ENCODE peak calls at places on chromosome 10, in eight cellular contexts. Y is CD8-positive, alpha-beta T cell; D is ovary; S is OCI-LY7; I is body of pancreas; B is bronchial epithelial cell; X is tibial artery; Q is GM20000. M is an unnamed sample.

GRCh38 chr10:80154978-80155695 is 22.6 kb downstream of the PLAC9 start:
- DNase-seq in Y (no peak), D (no peak), S (no peak), I (no peak), B (peak), X (no peak), Q (no peak), M (no peak)

GRCh38 chr10:49265885-49266284 is 33.1 kb upstream of the C10orf71 start:
- DNase-seq in Y (no peak), D (no peak), S (no peak), I (no peak), B (no peak), X (no peak), Q (no peak), M (no peak)

GRCh38 chr10:14327535-14327934 is 3.2 kb downstream of the FRMD4A start:
- DNase-seq in Y (no peak), D (no peak), S (no peak), I (no peak), B (no peak), X (no peak), Q (no peak), M (no peak)

GRCh38 chr10:89309646-89310045 is 7.8 kb downstream of the IFIT2 start:
- DNase-seq in Y (no peak), D (no peak), S (no peak), I (no peak), B (no peak), X (no peak), Q (no peak), M (no peak)

GRCh38 chr10:24814568-24815313 is 91.1 kb upstream of the ARHGAP21 start:
- DNase-seq in Y (no peak), D (no peak), S (no peak), I (no peak), B (peak), X (no peak), Q (no peak), M (no peak)

GRCh38 chr10:124626759-124627380 is 117.3 kb downstream of the FAM53B start:
- DNase-seq in Y (no peak), D (no peak), S (no peak), I (no peak), B (peak), X (no peak), Q (no peak), M (no peak)

GRCh38 chr10:92760609-92761008 is 70.9 kb downstream of the HHEX start:
- DNase-seq in Y (no peak), D (no peak), S (peak), I (no peak), B (peak), X (no peak), Q (no peak), M (no peak)

GRCh38 chr10:131032329-131033165 is 279.0 kb downstream of the TCERG1L start:
- DNase-seq in Y (no peak), D (no peak), S (no peak), I (no peak), B (no peak), X (peak), Q (no peak), M (no peak)

GRCh38 chr10:114754445-114755320 is 66.9 kb upstream of the FHIP2A start:
- DNase-seq in Y (no peak), D (no peak), S (no peak), I (no peak), B (peak), X (no peak), Q (no peak), M (no peak)

GRCh38 chr10:24228642-24229041 is 19.7 kb downstream of the KIAA1217 start:
- DNase-seq in Y (no peak), D (no peak), S (no peak), I (no peak), B (no peak), X (no peak), Q (no peak), M (no peak)

DNA sequence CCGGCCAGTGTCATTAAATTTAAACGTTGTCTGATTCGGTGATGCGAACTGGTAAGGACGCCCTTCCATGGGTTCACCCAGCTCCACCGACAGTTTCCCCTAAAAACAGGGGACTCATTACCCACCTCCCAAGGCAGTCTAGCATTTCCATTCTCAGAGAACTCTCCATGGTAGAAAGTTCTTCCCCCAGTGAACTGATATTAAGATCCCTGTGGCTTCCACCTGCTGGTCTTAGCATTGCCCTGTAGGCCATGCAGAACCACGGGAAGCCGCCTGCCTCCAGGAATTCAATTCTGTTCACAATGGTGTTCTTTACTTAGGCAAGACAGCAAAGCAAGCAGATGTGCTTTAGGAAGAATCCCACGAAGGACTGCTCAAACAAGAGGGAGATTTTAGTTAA is 128.9 kb upstream of the NANOS1 start:
- DNase-seq in Y (no peak), D (no peak), S (no peak), I (no peak), B (no peak), X (no peak), Q (no peak), M (no peak)
- TF ChIP-seq CTCF in Y (no peak), D (no peak), S (no peak), I (no peak), B (no peak), X (no peak), Q (no peak), M (no peak)

GRCh38 chr10:67327626-67328535 is 368.1 kb downstream of the CTNNA3 start:
- DNase-seq in Y (no peak), D (no peak), S (no peak), I (no peak), B (no peak), X (no peak), Q (no peak), M (no peak)
- TF ChIP-seq CTCF in Y (no peak), D (no peak), S (no peak), I (no peak), B (no peak), X (no peak), Q (no peak), M (no peak)

GRCh38 chr10:88108115-88108610 is 244.7 kb downstream of the PTEN start:
- DNase-seq in Y (no peak), D (no peak), S (peak), I (no peak), B (no peak), X (no peak), Q (no peak), M (no peak)
- TF ChIP-seq CTCF in Y (no peak), D (no peak), S (peak), I (no peak), B (peak), X (no peak), Q (peak), M (no peak)

DNA sequence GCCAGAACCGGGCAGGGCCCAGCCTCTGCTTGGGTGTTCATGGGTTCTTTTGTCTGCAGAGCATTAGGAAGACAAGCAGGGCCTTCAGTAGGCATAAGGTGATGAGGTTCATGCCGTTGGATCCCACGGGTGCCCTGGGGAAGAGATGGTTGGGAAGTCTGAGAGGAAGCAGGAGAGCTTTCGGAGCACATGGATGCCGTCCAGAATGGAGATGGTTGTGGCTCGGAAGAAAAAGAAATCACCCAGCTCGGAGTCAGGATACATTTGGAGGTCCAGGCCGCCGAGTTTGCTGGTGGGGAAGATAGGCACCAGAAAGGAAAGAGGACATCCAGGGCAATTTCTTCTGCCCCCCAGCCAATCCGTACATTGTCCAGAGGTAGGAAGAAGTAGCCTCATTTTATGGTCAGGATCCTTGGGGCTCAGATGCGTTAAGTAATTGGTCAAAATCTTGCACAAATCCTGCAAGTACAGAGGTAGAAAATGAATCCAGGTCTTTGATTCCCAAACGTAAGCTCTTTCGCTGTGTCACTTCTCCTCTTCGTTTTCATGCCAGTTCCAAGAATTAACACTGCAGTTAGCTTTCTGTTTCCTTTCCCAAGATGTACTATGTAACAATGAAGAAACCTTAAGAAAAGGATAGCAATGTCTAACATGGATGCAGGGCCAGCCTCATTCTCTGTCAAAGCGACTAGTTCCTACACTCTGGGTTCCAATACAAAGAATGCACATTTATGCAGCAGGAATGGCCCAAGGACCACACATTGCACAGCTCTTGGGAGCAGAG is 147.8 kb upstream of the KLF6 start:
- DNase-seq in Y (no peak), D (no peak), S (no peak), I (no peak), B (no peak), X (no peak), Q (no peak), M (no peak)
- TF ChIP-seq CTCF in Y (no peak), D (no peak), S (no peak), I (no peak), B (no peak), X (no peak), Q (no peak), M (no peak)

GRCh38 chr10:34024708-34025425 is 690.4 kb upstream of the NRP1 start:
- DNase-seq in Y (no peak), D (no peak), S (no peak), I (peak), B (peak), X (no peak), Q (no peak), M (no peak)
- TF ChIP-seq CTCF in Y (no peak), D (no peak), S (no peak), I (no peak), B (no peak), X (no peak), Q (no peak), M (no peak)

DNA sequence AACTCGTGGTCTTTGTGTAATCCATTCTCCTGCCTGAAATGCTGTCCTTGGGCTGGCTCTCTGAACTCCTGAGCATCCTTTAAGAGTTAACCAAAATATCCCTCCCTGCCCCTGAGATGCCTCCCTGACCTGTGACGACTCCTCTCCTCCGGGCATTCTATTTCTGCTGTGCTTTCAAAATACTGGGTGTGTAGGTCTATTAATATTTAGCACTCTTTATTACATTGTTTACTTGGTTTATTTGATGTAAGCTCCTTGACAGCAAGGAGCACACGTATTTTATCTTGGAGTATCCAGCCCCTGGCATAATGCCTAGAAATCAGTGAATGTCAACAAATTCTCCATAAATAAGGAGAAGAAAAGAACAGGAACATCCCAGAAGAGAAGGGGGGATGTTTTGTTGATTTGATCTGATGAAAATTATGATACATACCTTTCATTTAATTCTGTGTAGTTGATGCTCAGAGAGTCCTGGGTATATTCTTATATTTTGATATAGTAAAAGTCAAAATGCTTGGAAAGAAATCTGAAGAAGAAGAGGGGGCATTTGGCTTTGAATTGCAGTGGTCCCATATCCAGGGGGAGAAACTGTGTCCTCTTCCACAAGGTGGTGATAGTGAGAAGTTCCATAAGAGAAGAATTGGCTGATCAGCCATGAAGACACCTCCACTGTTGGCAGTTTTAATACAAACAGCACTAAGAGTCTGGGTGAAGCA is 107.7 kb upstream of the MPP7 start:
- DNase-seq in Y (no peak), D (no peak), S (no peak), I (no peak), B (peak), X (no peak), Q (no peak), M (no peak)
- TF ChIP-seq CTCF in Y (no peak), D (no peak), S (peak), I (no peak), B (no peak), X (no peak), Q (no peak), M (no peak)

GRCh38 chr10:109386101-109386500 is 537.2 kb downstream of the XPNPEP1 start:
- DNase-seq in Y (no peak), D (no peak), S (no peak), I (no peak), B (no peak), X (no peak), Q (no peak), M (no peak)

DNA sequence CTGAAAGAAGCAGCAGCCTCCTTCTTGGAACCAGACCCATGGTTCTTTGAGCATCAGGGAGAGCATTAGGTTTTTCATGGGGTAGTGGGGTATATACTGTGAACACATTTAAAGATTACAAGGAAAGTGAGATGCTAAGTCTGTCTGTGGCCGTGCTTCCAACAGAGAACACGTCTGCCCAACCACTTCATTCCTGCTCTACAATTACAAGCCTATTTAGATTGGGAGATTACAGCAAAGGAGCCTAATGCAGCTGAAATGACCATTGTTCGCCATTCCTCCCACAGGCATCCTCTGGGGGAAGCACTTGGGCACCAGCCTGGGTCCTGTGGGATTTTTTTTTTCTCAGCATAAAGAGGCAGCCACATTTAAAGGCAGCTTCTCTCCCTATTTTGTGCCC is 536.4 kb downstream of the XPNPEP1 start:
- DNase-seq in Y (no peak), D (no peak), S (no peak), I (no peak), B (no peak), X (no peak), Q (no peak), M (no peak)
- TF ChIP-seq CTCF in Y (no peak), D (no peak), S (no peak), I (no peak), B (no peak), X (no peak), Q (no peak), M (no peak)